ENCODE peak calls at places on chromosome 2, in seven cellular contexts. J is astrocyte, Y is aorta, K is neural progenitor cell, I is A549, E is prostate gland, N is heart left ventricle. L is an unnamed sample. For H3K4me1, the result is how much of the 10 kb centered on the place peaks cover.

GRCh38 chr2:120402070-120402440 is 56.1 kb downstream of the INHBB start:
- DNase-seq in J (no peak), Y (no peak), K (no peak), I (no peak), E (no peak), N (no peak), L (no peak)

GRCh38 chr2:178413472-178414265 is 37.3 kb downstream of the PRKRA start:
- DNase-seq in J (peak), Y (peak), K (peak), I (peak), E (peak), N (peak), L (peak)

GRCh38 chr2:171210864-171211431 is 50.3 kb upstream of the TLK1 start:
- DNase-seq in J (no peak), Y (no peak), K (no peak), I (no peak), E (peak), N (no peak), L (no peak)

GRCh38 chr2:545711-546650 is 131.2 kb downstream of the TMEM18 start:
- DNase-seq in J (no peak), Y (no peak), K (no peak), I (no peak), E (peak), N (no peak), L (no peak)

GRCh38 chr2:84435331-84436081 is 23.6 kb downstream of the SUCLG1 start:
- DNase-seq in J (peak), Y (no peak), K (no peak), I (no peak), E (no peak), N (peak), L (peak)

GRCh38 chr2:176129013-176129796 is at the start of gene HOXD8:
- DNase-seq in J (peak), Y (peak), K (peak), I (peak), E (no peak), N (peak), L (peak)

GRCh38 chr2:174145827-174146226 is 102.5 kb downstream of the OLA1 start:
- DNase-seq in J (no peak), Y (no peak), K (no peak), I (peak), E (no peak), N (no peak), L (no peak)

GRCh38 chr2:62293490-62294212 is 97.7 kb downstream of the B3GNT2 start:
- DNase-seq in J (peak), Y (peak), K (peak), I (peak), E (peak), N (peak), L (peak)

GRCh38 chr2:133389569-133389968 is 178.7 kb downstream of the NCKAP5 start:
- DNase-seq in J (no peak), Y (no peak), K (no peak), I (no peak), E (no peak), N (no peak), L (no peak)

GRCh38 chr2:143068094-143068890 is 60.9 kb upstream of the ARHGAP15 start:
- DNase-seq in J (no peak), Y (no peak), K (no peak), I (no peak), E (no peak), N (no peak), L (no peak)

GRCh38 chr2:6418316-6418715 is 447.4 kb downstream of the CMPK2 start:
- DNase-seq in J (no peak), Y (no peak), K (peak), I (no peak), E (no peak), N (no peak), L (no peak)

GRCh38 chr2:168210898-168211570 is 36.4 kb downstream of the STK39 start:
- DNase-seq in J (peak), Y (no peak), K (no peak), I (peak), E (peak), N (no peak), L (no peak)

GRCh38 chr2:230447455-230448451 is 31.8 kb downstream of the SP100 start:
- DNase-seq in J (no peak), Y (no peak), K (no peak), I (no peak), E (no peak), N (no peak), L (no peak)

GRCh38 chr2:134919360-134920210 is 963 bp downstream of the CCNT2 start:
- DNase-seq in J (peak), Y (peak), K (no peak), I (peak), E (peak), N (peak), L (no peak)

GRCh38 chr2:38748857-38749804 is 2.0 kb downstream of the SRSF7 start:
- DNase-seq in J (no peak), Y (no peak), K (no peak), I (no peak), E (no peak), N (no peak), L (no peak)

GRCh38 chr2:67012165-67012564 is 385.0 kb upstream of the ETAA1 start:
- DNase-seq in J (no peak), Y (no peak), K (no peak), I (no peak), E (no peak), N (no peak), L (no peak)

GRCh38 chr2:98460573-98461560 is 16.2 kb downstream of the INPP4A start:
- DNase-seq in J (no peak), Y (peak), K (no peak), I (no peak), E (no peak), N (peak), L (no peak)

GRCh38 chr2:100309973-100310719 is 12.2 kb downstream of the LONRF2 start:
- DNase-seq in J (peak), Y (no peak), K (no peak), I (no peak), E (no peak), N (no peak), L (no peak)

GRCh38 chr2:230067990-230068657 is 600 bp downstream of the SLC16A14 start:
- DNase-seq in J (peak), Y (peak), K (peak), I (peak), E (peak), N (peak), L (peak)

GRCh38 chr2:99088017-99088416 is 53.5 kb upstream of the C2orf15 start:
- DNase-seq in J (peak), Y (no peak), K (no peak), I (no peak), E (no peak), N (no peak), L (no peak)

GRCh38 chr2:233164117-233164516 is 87.4 kb upstream of the ATG16L1 start:
- DNase-seq in J (no peak), Y (no peak), K (no peak), I (no peak), E (no peak), N (no peak), L (no peak)

GRCh38 chr2:221482581-221483140 is 89.4 kb downstream of the EPHA4 start:
- DNase-seq in J (no peak), Y (no peak), K (no peak), I (no peak), E (no peak), N (no peak), L (no peak)

GRCh38 chr2:199258291-199258690 is 199.4 kb downstream of the SATB2 start:
- DNase-seq in J (no peak), Y (no peak), K (no peak), I (no peak), E (no peak), N (no peak), L (no peak)

GRCh38 chr2:179264238-179265081 is at the start of gene SESTD1:
- DNase-seq in J (peak), Y (peak), K (peak), I (peak), E (peak), N (peak), L (peak)

GRCh38 chr2:8098952-8099582 is 582.8 kb upstream of the ID2 start:
- DNase-seq in J (no peak), Y (no peak), K (no peak), I (no peak), E (no peak), N (no peak), L (no peak)

GRCh38 chr2:54545700-54546450 is 89.7 kb downstream of the SPTBN1 start:
- DNase-seq in J (peak), Y (no peak), K (no peak), I (peak), E (no peak), N (no peak), L (no peak)

GRCh38 chr2:46167924-46168323 is 129.3 kb upstream of the EPAS1 start:
- DNase-seq in J (no peak), Y (no peak), K (no peak), I (no peak), E (no peak), N (no peak), L (no peak)

GRCh38 chr2:42492691-42493467 is 903 bp downstream of the KCNG3 start:
- DNase-seq in J (no peak), Y (no peak), K (peak), I (no peak), E (no peak), N (no peak), L (no peak)

GRCh38 chr2:120915670-120916069 is 180.0 kb downstream of the GLI2 start:
- DNase-seq in J (no peak), Y (peak), K (no peak), I (no peak), E (no peak), N (no peak), L (no peak)

GRCh38 chr2:67581751-67582150 is 184.6 kb downstream of the ETAA1 start:
- DNase-seq in J (no peak), Y (no peak), K (peak), I (no peak), E (no peak), N (no peak), L (no peak)

GRCh38 chr2:109529532-109530449 is 84.0 kb downstream of the SEPTIN10 start:
- DNase-seq in J (no peak), Y (no peak), K (no peak), I (no peak), E (no peak), N (peak), L (peak)

GRCh38 chr2:85189606-85190270 is 56.5 kb downstream of the TCF7L1 start:
- DNase-seq in J (no peak), Y (no peak), K (peak), I (no peak), E (no peak), N (no peak), L (no peak)

GRCh38 chr2:209368406-209368805 is 55.4 kb upstream of the MAP2 start:
- DNase-seq in J (peak), Y (no peak), K (no peak), I (peak), E (peak), N (no peak), L (no peak)

GRCh38 chr2:24642351-24642750 is 150.8 kb downstream of the PTRHD1 start:
- DNase-seq in J (no peak), Y (no peak), K (no peak), I (no peak), E (no peak), N (no peak), L (no peak)

GRCh38 chr2:127153691-127154158 is 46.8 kb upstream of the BIN1 start:
- DNase-seq in J (peak), Y (peak), K (no peak), I (peak), E (no peak), N (no peak), L (no peak)

GRCh38 chr2:237427807-237428506 is 14.0 kb upstream of the COL6A3 start:
- DNase-seq in J (no peak), Y (no peak), K (no peak), I (no peak), E (no peak), N (no peak), L (no peak)

GRCh38 chr2:216575465-216575864 is 57.8 kb upstream of the IGFBP2 start:
- DNase-seq in J (no peak), Y (no peak), K (no peak), I (no peak), E (no peak), N (no peak), L (no peak)

GRCh38 chr2:240713928-240714746 is 22.5 kb downstream of the AQP12A start:
- DNase-seq in J (no peak), Y (no peak), K (no peak), I (no peak), E (no peak), N (no peak), L (peak)

GRCh38 chr2:224369028-224369632 is 32.8 kb downstream of the FAM124B start:
- DNase-seq in J (no peak), Y (no peak), K (peak), I (peak), E (no peak), N (no peak), L (no peak)

DNA sequence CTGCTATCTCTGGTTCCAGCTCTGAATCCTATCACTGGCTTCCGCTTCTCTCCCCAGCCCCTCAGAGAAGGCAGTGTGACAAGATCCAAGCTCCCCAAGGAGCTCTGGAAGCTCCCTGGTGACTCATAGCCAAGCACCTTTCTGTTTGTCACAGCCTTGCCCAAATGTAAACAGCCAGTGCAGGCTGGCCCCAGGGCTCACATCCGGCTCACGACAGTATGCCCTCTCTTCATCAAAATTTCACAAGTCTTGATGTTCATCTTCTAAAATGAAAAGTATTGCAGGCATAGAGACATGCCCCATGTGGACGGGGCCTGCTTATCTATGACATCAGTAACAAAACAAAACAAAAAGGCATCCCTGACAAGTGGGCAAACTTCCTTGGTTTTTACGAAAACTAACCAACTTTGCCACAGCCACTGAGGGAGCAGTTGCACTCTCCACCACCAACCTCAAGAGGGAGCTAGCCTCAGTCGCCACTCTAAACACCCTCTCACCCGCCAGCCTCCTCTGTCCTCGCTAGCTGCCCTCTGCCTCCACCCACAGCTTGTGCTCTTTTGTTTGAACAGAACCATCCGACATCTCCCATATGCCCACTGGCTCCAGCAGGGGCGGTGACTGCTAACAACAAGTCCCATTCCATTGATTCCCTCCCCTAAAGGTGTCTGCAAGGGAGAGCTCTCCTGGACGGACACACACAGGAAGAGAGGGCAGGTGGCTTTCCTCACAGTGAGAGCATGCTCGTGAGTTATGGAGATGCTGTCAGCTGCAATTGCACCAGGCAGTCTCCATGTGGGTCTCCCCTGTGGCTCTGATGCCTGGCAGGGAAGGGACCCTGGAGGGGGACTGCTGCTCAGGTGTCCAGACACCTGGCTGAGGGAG is 71.0 kb upstream of the DAPL1 start:
- DNase-seq in J (no peak), Y (no peak), K (peak), I (peak), E (peak), N (no peak), L (no peak)
- H3K27ac ChIP-seq in J (no peak), Y (no peak), K (no peak), I (peak), E (peak), N (no peak), L (no peak)

GRCh38 chr2:28593356-28593755 is 97.5 kb downstream of the PLB1 start:
- DNase-seq in J (no peak), Y (no peak), K (no peak), I (no peak), E (no peak), N (no peak), L (no peak)

GRCh38 chr2:28592481-28592880 is 96.6 kb downstream of the PLB1 start:
- DNase-seq in J (no peak), Y (no peak), K (no peak), I (no peak), E (no peak), N (no peak), L (no peak)

GRCh38 chr2:28594369-28595108 is 98.7 kb downstream of the PLB1 start:
- DNase-seq in J (peak), Y (peak), K (peak), I (peak), E (peak), N (peak), L (peak)

GRCh38 chr2:28595323-28595722 is 99.5 kb downstream of the PLB1 start:
- DNase-seq in J (no peak), Y (no peak), K (no peak), I (no peak), E (no peak), N (no peak), L (no peak)

DNA sequence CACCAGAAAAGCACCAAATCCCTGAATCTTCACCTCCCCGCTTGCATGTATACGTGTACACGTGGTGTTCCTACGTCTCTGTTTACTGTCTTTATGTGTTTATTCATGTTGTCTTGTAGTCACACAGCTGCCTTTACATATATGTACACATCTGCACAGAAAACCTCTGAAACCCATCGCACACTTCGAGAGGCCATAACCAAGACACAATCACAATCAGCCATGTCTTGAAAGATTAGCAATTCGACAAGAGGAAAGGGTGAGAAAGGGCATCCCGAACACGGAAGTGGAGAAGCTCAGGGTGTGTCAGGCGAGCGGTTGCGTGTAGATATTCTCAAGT is 98.1 kb downstream of the PLB1 start:
- DNase-seq in J (no peak), Y (no peak), K (no peak), I (no peak), E (no peak), N (no peak), L (no peak)
- H3K4me3 ChIP-seq in J (no peak), Y (no peak), K (no peak), I (no peak), E (no peak), N (peak), L (no peak)

GRCh38 chr2:23588788-23589187 is 203.8 kb downstream of the KLHL29 start:
- DNase-seq in J (no peak), Y (no peak), K (no peak), I (no peak), E (no peak), N (no peak), L (no peak)
- H3K4me1 ChIP-seq in J (under half), Y (under half), K (under half), I (under half), E (under half), N (under half), L (under half)

GRCh38 chr2:118810766-118811165 is 36.7 kb downstream of the EN1 start:
- DNase-seq in J (no peak), Y (no peak), K (no peak), I (no peak), E (no peak), N (no peak), L (no peak)
- H3K27ac ChIP-seq in J (no peak), Y (no peak), K (no peak), I (no peak), E (no peak), N (no peak), L (no peak)

GRCh38 chr2:12284037-12284436 is 432.7 kb upstream of the TRIB2 start:
- DNase-seq in J (peak), Y (no peak), K (no peak), I (no peak), E (no peak), N (no peak), L (no peak)
- H3K4me3 ChIP-seq in J (no peak), Y (no peak), K (no peak), I (no peak), E (no peak), N (no peak), L (no peak)

DNA sequence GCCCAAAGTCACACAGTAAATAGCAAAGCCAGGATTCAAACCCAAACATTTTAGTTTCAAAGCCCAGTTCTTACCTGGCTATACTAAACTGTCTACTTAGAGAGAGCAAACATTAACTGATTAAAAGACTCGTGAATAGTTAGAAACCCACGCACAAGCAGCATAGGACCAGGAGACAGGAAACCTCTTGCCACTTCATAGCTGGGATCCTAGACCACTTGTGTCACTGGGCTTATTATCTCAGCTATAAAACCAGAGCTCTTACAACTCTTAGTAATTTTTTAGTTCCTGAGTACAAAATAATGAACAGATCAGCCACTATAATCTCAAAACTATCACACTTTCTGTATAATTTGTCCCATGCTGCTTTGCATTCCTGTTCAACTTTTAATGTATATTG is 2.4 kb upstream of the AAK1 start:
- DNase-seq in J (no peak), Y (no peak), K (no peak), I (no peak), E (no peak), N (no peak), L (no peak)
- H3K4me1 ChIP-seq in J (under half), Y (under half), K (under half), I (under half), E (under half), N (under half), L (under half)

GRCh38 chr2:234195516-234195915 is 145.0 kb downstream of the SPP2 start:
- DNase-seq in J (no peak), Y (no peak), K (no peak), I (no peak), E (no peak), N (no peak), L (no peak)
- H3K27ac ChIP-seq in J (no peak), Y (no peak), K (no peak), I (peak), E (no peak), N (no peak), L (no peak)

DNA sequence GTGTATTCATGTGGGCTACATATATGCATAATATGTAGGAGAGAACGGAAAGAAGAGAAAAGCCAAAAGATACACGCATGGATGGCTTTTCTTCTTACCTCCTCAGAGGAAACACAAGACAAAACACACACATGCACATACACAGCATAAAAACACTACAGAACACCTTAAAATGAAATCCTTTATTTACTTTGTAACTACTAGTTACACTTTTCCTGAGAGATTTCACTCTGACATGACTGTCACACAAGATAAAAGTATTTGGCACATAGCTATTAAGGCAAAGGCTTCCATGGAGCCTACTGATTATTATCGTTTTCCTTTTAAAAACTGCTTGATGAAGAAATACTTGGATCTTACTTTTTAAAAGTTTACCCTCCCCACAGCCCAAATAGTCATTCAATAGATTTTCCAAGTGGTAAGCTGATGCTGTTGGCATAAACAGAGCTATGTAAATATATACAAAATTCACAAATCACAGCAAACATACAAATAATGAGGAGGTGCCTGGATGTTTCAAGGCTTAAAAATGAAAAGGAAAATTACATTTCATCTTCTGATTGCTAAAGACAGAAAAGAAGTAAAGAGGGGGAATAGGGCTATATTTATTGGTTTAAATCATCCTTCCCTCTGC is 8.6 kb downstream of the ZEB2 start:
- DNase-seq in J (no peak), Y (no peak), K (no peak), I (no peak), E (no peak), N (no peak), L (no peak)
- H3K4me3 ChIP-seq in J (no peak), Y (no peak), K (peak), I (no peak), E (no peak), N (peak), L (peak)